ENCODE peak calls at places on chromosomes 12 and 14, in eight cellular contexts. One of them, this sample, is unnamed.

GRCh38 chr12:18850752-18851151 is 112.8 kb downstream of the CAPZA3 start:
- DNase-seq in hepatocyte: no peak
- DNase-seq in AG04450: no peak
- DNase-seq in spleen: no peak
- DNase-seq in brain microvascular endothelial cell: no peak
- DNase-seq in HL-60: no peak
- DNase-seq in glutamatergic neuron: no peak
- DNase-seq in nephron progenitor cell: no peak
- DNase-seq in this sample: no peak

GRCh38 chr12:18998343-18999270 is 130.9 kb upstream of the PLEKHA5 start:
- DNase-seq in hepatocyte: peak; percentile 35
- DNase-seq in AG04450: peak; percentile 71
- DNase-seq in spleen: no peak
- DNase-seq in brain microvascular endothelial cell: peak; percentile 52
- DNase-seq in HL-60: no peak
- DNase-seq in glutamatergic neuron: no peak
- DNase-seq in nephron progenitor cell: no peak
- DNase-seq in this sample: no peak

GRCh38 chr14:80211143-80212024 is at the start of gene DIO2:
- DNase-seq in hepatocyte: peak; percentile 11
- DNase-seq in AG04450: no peak
- DNase-seq in spleen: no peak
- DNase-seq in brain microvascular endothelial cell: no peak
- DNase-seq in HL-60: no peak
- DNase-seq in glutamatergic neuron: no peak
- DNase-seq in nephron progenitor cell: no peak
- DNase-seq in this sample: peak; percentile 62

GRCh38 chr12:96249196-96250118 is 55.3 kb downstream of the ELK3 start:
- DNase-seq in hepatocyte: no peak
- DNase-seq in AG04450: no peak
- DNase-seq in spleen: peak; percentile 59
- DNase-seq in brain microvascular endothelial cell: peak; percentile 62
- DNase-seq in HL-60: no peak
- DNase-seq in glutamatergic neuron: no peak
- DNase-seq in nephron progenitor cell: peak; percentile 70
- DNase-seq in this sample: no peak

GRCh38 chr12:68792952-68793351 is 15.0 kb upstream of the MDM2 start:
- DNase-seq in hepatocyte: no peak
- DNase-seq in AG04450: no peak
- DNase-seq in spleen: no peak
- DNase-seq in brain microvascular endothelial cell: peak; percentile 51
- DNase-seq in HL-60: peak; percentile 44
- DNase-seq in glutamatergic neuron: no peak
- DNase-seq in nephron progenitor cell: no peak
- DNase-seq in this sample: no peak

GRCh38 chr12:56299308-56299852 is 750 bp downstream of the CS start:
- DNase-seq in hepatocyte: peak; percentile 32
- DNase-seq in AG04450: no peak
- DNase-seq in spleen: no peak
- DNase-seq in brain microvascular endothelial cell: no peak
- DNase-seq in HL-60: peak; percentile 43
- DNase-seq in glutamatergic neuron: no peak
- DNase-seq in nephron progenitor cell: no peak
- DNase-seq in this sample: no peak

GRCh38 chr14:80213602-80214001 is 2.3 kb upstream of the DIO2 start:
- DNase-seq in hepatocyte: peak; percentile 61
- DNase-seq in AG04450: no peak
- DNase-seq in spleen: no peak
- DNase-seq in brain microvascular endothelial cell: peak; percentile 46
- DNase-seq in HL-60: peak; percentile 37
- DNase-seq in glutamatergic neuron: peak; percentile 23
- DNase-seq in nephron progenitor cell: no peak
- DNase-seq in this sample: no peak

GRCh38 chr12:50639721-50640120 is 124.2 kb upstream of the ATF1 start:
- DNase-seq in hepatocyte: no peak
- DNase-seq in AG04450: no peak
- DNase-seq in spleen: no peak
- DNase-seq in brain microvascular endothelial cell: no peak
- DNase-seq in HL-60: no peak
- DNase-seq in glutamatergic neuron: no peak
- DNase-seq in nephron progenitor cell: no peak
- DNase-seq in this sample: no peak

GRCh38 chr14:35374273-35374681 is 30.3 kb downstream of the NFKBIA start:
- DNase-seq in hepatocyte: peak; percentile 77
- DNase-seq in AG04450: peak; percentile 88
- DNase-seq in spleen: peak; percentile 33
- DNase-seq in brain microvascular endothelial cell: peak; percentile 88
- DNase-seq in HL-60: peak; percentile 76
- DNase-seq in glutamatergic neuron: no peak
- DNase-seq in nephron progenitor cell: no peak
- DNase-seq in this sample: no peak

GRCh38 chr12:4322789-4323188 is 1.8 kb downstream of the TIGAR start:
- DNase-seq in hepatocyte: no peak
- DNase-seq in AG04450: no peak
- DNase-seq in spleen: no peak
- DNase-seq in brain microvascular endothelial cell: no peak
- DNase-seq in HL-60: no peak
- DNase-seq in glutamatergic neuron: no peak
- DNase-seq in nephron progenitor cell: no peak
- DNase-seq in this sample: no peak

GRCh38 chr14:37179896-37180502 is 7.6 kb upstream of the SLC25A21 start:
- DNase-seq in hepatocyte: no peak
- DNase-seq in AG04450: no peak
- DNase-seq in spleen: no peak
- DNase-seq in brain microvascular endothelial cell: peak; percentile 9
- DNase-seq in HL-60: no peak
- DNase-seq in glutamatergic neuron: no peak
- DNase-seq in nephron progenitor cell: no peak
- DNase-seq in this sample: no peak

GRCh38 chr14:64440494-64440893 is 24.8 kb upstream of the AKAP5 start:
- DNase-seq in hepatocyte: no peak
- DNase-seq in AG04450: no peak
- DNase-seq in spleen: no peak
- DNase-seq in brain microvascular endothelial cell: no peak
- DNase-seq in HL-60: no peak
- DNase-seq in glutamatergic neuron: no peak
- DNase-seq in nephron progenitor cell: no peak
- DNase-seq in this sample: no peak

GRCh38 chr12:1630081-1630826 is 1.2 kb downstream of the WNT5B start:
- DNase-seq in hepatocyte: peak; percentile 65
- DNase-seq in AG04450: no peak
- DNase-seq in spleen: peak; percentile 84
- DNase-seq in brain microvascular endothelial cell: no peak
- DNase-seq in HL-60: peak; percentile 17
- DNase-seq in glutamatergic neuron: peak; percentile 73
- DNase-seq in nephron progenitor cell: peak; percentile 68
- DNase-seq in this sample: peak; percentile 73

GRCh38 chr12:27462851-27463250 is 16.3 kb downstream of the SMCO2 start:
- DNase-seq in hepatocyte: no peak
- DNase-seq in AG04450: no peak
- DNase-seq in spleen: no peak
- DNase-seq in brain microvascular endothelial cell: no peak
- DNase-seq in HL-60: no peak
- DNase-seq in glutamatergic neuron: peak; percentile 78
- DNase-seq in nephron progenitor cell: no peak
- DNase-seq in this sample: no peak

GRCh38 chr12:44550377-44550776 is 325.7 kb downstream of the NELL2 start:
- DNase-seq in hepatocyte: no peak
- DNase-seq in AG04450: no peak
- DNase-seq in spleen: no peak
- DNase-seq in brain microvascular endothelial cell: no peak
- DNase-seq in HL-60: no peak
- DNase-seq in glutamatergic neuron: no peak
- DNase-seq in nephron progenitor cell: no peak
- DNase-seq in this sample: no peak

GRCh38 chr12:48716493-48717251 is at the start of gene CCNT1:
- DNase-seq in hepatocyte: peak; percentile 100
- DNase-seq in AG04450: peak; percentile 99
- DNase-seq in spleen: peak; percentile 100
- DNase-seq in brain microvascular endothelial cell: peak; percentile 100
- DNase-seq in HL-60: peak; percentile 100
- DNase-seq in glutamatergic neuron: peak; percentile 98
- DNase-seq in nephron progenitor cell: peak; percentile 96
- DNase-seq in this sample: peak; percentile 100
- TF ChIP-seq CTCF in hepatocyte: peak; percentile 14
- TF ChIP-seq CTCF in AG04450: peak; percentile 54
- TF ChIP-seq CTCF in spleen: no peak
- TF ChIP-seq CTCF in brain microvascular endothelial cell: peak; percentile 41
- TF ChIP-seq CTCF in HL-60: no peak
- TF ChIP-seq CTCF in glutamatergic neuron: peak; percentile 31
- TF ChIP-seq CTCF in nephron progenitor cell: no peak
- TF ChIP-seq CTCF in this sample: no peak

DNA sequence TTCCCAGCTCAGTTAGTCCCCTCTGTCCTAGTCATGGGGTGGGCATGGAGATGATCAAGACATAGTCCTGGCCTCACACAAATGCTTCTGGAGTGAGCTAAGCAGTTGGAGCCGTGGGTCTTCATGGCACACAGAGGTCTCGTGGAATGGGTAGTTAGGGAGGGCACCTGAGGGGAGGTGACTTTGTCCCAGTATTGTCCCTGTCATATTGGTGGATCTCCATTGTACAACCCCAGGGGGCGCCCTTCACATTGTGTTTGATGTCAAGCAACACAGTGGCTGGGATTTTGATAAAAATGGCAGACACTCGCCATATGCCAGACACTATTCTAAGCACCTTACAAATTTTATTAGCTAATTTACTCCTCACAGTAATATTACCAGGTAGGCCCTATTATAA is 175.4 kb upstream of the LHX5 start:
- DNase-seq in hepatocyte: no peak
- DNase-seq in AG04450: no peak
- DNase-seq in spleen: no peak
- DNase-seq in brain microvascular endothelial cell: no peak
- DNase-seq in HL-60: peak; percentile 26
- DNase-seq in glutamatergic neuron: peak; percentile 57
- DNase-seq in nephron progenitor cell: peak; percentile 36
- DNase-seq in this sample: no peak
- TF ChIP-seq CTCF in hepatocyte: no peak
- TF ChIP-seq CTCF in AG04450: peak; percentile 11
- TF ChIP-seq CTCF in spleen: no peak
- TF ChIP-seq CTCF in brain microvascular endothelial cell: peak; percentile 15
- TF ChIP-seq CTCF in HL-60: no peak
- TF ChIP-seq CTCF in glutamatergic neuron: peak; percentile 64
- TF ChIP-seq CTCF in nephron progenitor cell: peak; percentile 31
- TF ChIP-seq CTCF in this sample: no peak

GRCh38 chr12:102480401-102480800 is at the start of gene IGF1:
- DNase-seq in hepatocyte: peak; percentile 41
- DNase-seq in AG04450: no peak
- DNase-seq in spleen: no peak
- DNase-seq in brain microvascular endothelial cell: no peak
- DNase-seq in HL-60: no peak
- DNase-seq in glutamatergic neuron: no peak
- DNase-seq in nephron progenitor cell: no peak
- DNase-seq in this sample: no peak
- TF ChIP-seq CTCF in hepatocyte: peak; percentile 36
- TF ChIP-seq CTCF in AG04450: peak; percentile 36
- TF ChIP-seq CTCF in spleen: no peak
- TF ChIP-seq CTCF in brain microvascular endothelial cell: no peak
- TF ChIP-seq CTCF in HL-60: no peak
- TF ChIP-seq CTCF in glutamatergic neuron: no peak
- TF ChIP-seq CTCF in nephron progenitor cell: no peak
- TF ChIP-seq CTCF in this sample: peak; percentile 9

GRCh38 chr12:76878899-76879709 is at the start of gene CSRP2:
- DNase-seq in hepatocyte: peak; percentile 95
- DNase-seq in AG04450: peak; percentile 73
- DNase-seq in spleen: peak; percentile 90
- DNase-seq in brain microvascular endothelial cell: peak; percentile 66
- DNase-seq in HL-60: peak; percentile 35
- DNase-seq in glutamatergic neuron: peak; percentile 89
- DNase-seq in nephron progenitor cell: peak; percentile 96
- DNase-seq in this sample: peak; percentile 93
- TF ChIP-seq CTCF in hepatocyte: peak; percentile 19
- TF ChIP-seq CTCF in AG04450: peak; percentile 43
- TF ChIP-seq CTCF in spleen: no peak
- TF ChIP-seq CTCF in brain microvascular endothelial cell: peak; percentile 56
- TF ChIP-seq CTCF in HL-60: no peak
- TF ChIP-seq CTCF in glutamatergic neuron: peak; percentile 3
- TF ChIP-seq CTCF in nephron progenitor cell: peak; percentile 30
- TF ChIP-seq CTCF in this sample: peak; percentile 39